ENCODE peak calls at places on chromosomes 16 and 17, in four cellular contexts. K, P, Z and U are unnamed samples.

GRCh38 chr17:39591958-39592954 is 15.5 kb downstream of the NEUROD2 start:
- DNase-seq in K (peak), P (peak), Z (peak), U (peak)

GRCh38 chr16:48434653-48435318 is 49.6 kb upstream of the SIAH1 start:
- DNase-seq in K (no peak), P (no peak), Z (no peak), U (no peak)

GRCh38 chr16:50534556-50534955 is 13.6 kb upstream of the NKD1 start:
- DNase-seq in K (no peak), P (no peak), Z (no peak), U (no peak)

GRCh38 chr17:78000351-78000750 is 41.8 kb downstream of the TNRC6C start:
- DNase-seq in K (no peak), P (no peak), Z (peak), U (no peak)

GRCh38 chr17:75985986-75986385 is 6.9 kb downstream of the TEN1 start:
- DNase-seq in K (no peak), P (no peak), Z (no peak), U (no peak)

GRCh38 chr17:55289978-55290377 is 25.2 kb downstream of the HLF start:
- DNase-seq in K (no peak), P (no peak), Z (no peak), U (no peak)

GRCh38 chr17:71409712-71410111 is 711.1 kb upstream of the SOX9 start:
- DNase-seq in K (peak), P (no peak), Z (peak), U (no peak)

GRCh38 chr17:17515921-17516295 is 19.7 kb upstream of the RASD1 start:
- DNase-seq in K (no peak), P (no peak), Z (peak), U (no peak)

GRCh38 chr16:73107371-73107770 is 59.4 kb upstream of the ZFHX3 start:
- DNase-seq in K (no peak), P (no peak), Z (no peak), U (no peak)

GRCh38 chr16:66486773-66487579 is 59.9 kb downstream of the BEAN1 start:
- DNase-seq in K (no peak), P (no peak), Z (peak), U (no peak)

GRCh38 chr16:75789237-75789636 is 62.9 kb upstream of the CPHXL start:
- DNase-seq in K (peak), P (peak), Z (peak), U (peak)

GRCh38 chr17:69437475-69437874 is 23.0 kb downstream of the MAP2K6 start:
- DNase-seq in K (no peak), P (no peak), Z (no peak), U (no peak)

GRCh38 chr17:19487009-19487600 is 46.5 kb upstream of the SLC47A1 start:
- DNase-seq in K (no peak), P (no peak), Z (no peak), U (no peak)

GRCh38 chr17:29589524-29590260 is at the start of gene GIT1:
- DNase-seq in K (peak), P (peak), Z (peak), U (peak)

GRCh38 chr16:17229766-17230165 is 241.0 kb downstream of the XYLT1 start:
- DNase-seq in K (no peak), P (no peak), Z (peak), U (no peak)

GRCh38 chr17:58191259-58191896 is 1.1 kb upstream of the EPX start:
- DNase-seq in K (peak), P (no peak), Z (peak), U (no peak)

GRCh38 chr17:15966879-15967248 is 21.9 kb downstream of the ADORA2B start:
- DNase-seq in K (no peak), P (no peak), Z (no peak), U (no peak)

GRCh38 chr16:82062645-82063058 is 27.6 kb downstream of the HSD17B2 start:
- DNase-seq in K (no peak), P (no peak), Z (peak), U (no peak)

GRCh38 chr16:88924834-88925539 is 52.0 kb downstream of the CBFA2T3 start:
- DNase-seq in K (peak), P (peak), Z (peak), U (no peak)

GRCh38 chr16:425740-426114 is 278 bp downstream of the RAB11FIP3 start:
- DNase-seq in K (no peak), P (no peak), Z (no peak), U (no peak)